ENCODE peak calls at places on chromosomes 6 and 20, in seven cellular contexts. F, D, U, Y, S, Z and W are unnamed samples.

GRCh38 chr20:57651977-57652864 is 32.0 kb upstream of the ZBP1 start:
- DNase-seq in F (no peak), D (peak), U (no peak), Y (peak), S (no peak), Z (no peak), W (peak)

GRCh38 chr6:33860706-33861474 is 57.1 kb upstream of the MLN start:
- DNase-seq in F (no peak), D (no peak), U (no peak), Y (no peak), S (no peak), Z (no peak), W (no peak)

GRCh38 chr6:1378224-1379025 is 11.0 kb upstream of the FOXF2 start:
- DNase-seq in F (no peak), D (no peak), U (no peak), Y (no peak), S (no peak), Z (no peak), W (no peak)

GRCh38 chr6:120564779-120565178 is 769.5 kb downstream of the TBC1D32 start:
- DNase-seq in F (no peak), D (no peak), U (no peak), Y (no peak), S (no peak), Z (no peak), W (no peak)

GRCh38 chr6:47083586-47084047 is 41.5 kb upstream of the ADGRF1 start:
- DNase-seq in F (no peak), D (no peak), U (peak), Y (peak), S (no peak), Z (no peak), W (no peak)

GRCh38 chr6:34924831-34925613 is 36.0 kb downstream of the ANKS1A start:
- DNase-seq in F (no peak), D (no peak), U (no peak), Y (no peak), S (no peak), Z (no peak), W (no peak)

GRCh38 chr6:35231563-35231962 is 17.8 kb downstream of the SCUBE3 start:
- DNase-seq in F (no peak), D (no peak), U (no peak), Y (no peak), S (no peak), Z (no peak), W (no peak)

GRCh38 chr20:53157443-53158408 is 185.6 kb downstream of the TSHZ2 start:
- DNase-seq in F (peak), D (no peak), U (peak), Y (no peak), S (peak), Z (no peak), W (no peak)

GRCh38 chr6:42453649-42454427 is 2.1 kb upstream of the TRERF1 start:
- DNase-seq in F (no peak), D (no peak), U (no peak), Y (peak), S (no peak), Z (no peak), W (no peak)

GRCh38 chr6:74410630-74411029 is 714.6 kb downstream of the CD109 start:
- DNase-seq in F (no peak), D (no peak), U (no peak), Y (no peak), S (no peak), Z (no peak), W (no peak)

GRCh38 chr20:48295445-48295903 is 510.2 kb upstream of the SULF2 start:
- DNase-seq in F (peak), D (no peak), U (peak), Y (no peak), S (no peak), Z (no peak), W (no peak)

GRCh38 chr6:11814116-11814515 is 35.5 kb upstream of the ADTRP start:
- DNase-seq in F (no peak), D (no peak), U (no peak), Y (no peak), S (no peak), Z (no peak), W (no peak)

GRCh38 chr6:32369678-32370077 is 2.0 kb downstream of the TSBP1 start:
- DNase-seq in F (no peak), D (no peak), U (no peak), Y (no peak), S (no peak), Z (no peak), W (no peak)

GRCh38 chr6:73631849-73632248 is 21.9 kb downstream of the SLC17A5 start:
- DNase-seq in F (no peak), D (no peak), U (no peak), Y (no peak), S (no peak), Z (no peak), W (no peak)

GRCh38 chr20:41466836-41467619 is 100.4 kb upstream of the EMILIN3 start:
- DNase-seq in F (no peak), D (no peak), U (no peak), Y (no peak), S (no peak), Z (no peak), W (no peak)

GRCh38 chr6:148999921-149000589 is 253.2 kb downstream of the UST start:
- DNase-seq in F (no peak), D (no peak), U (no peak), Y (no peak), S (no peak), Z (no peak), W (no peak)

GRCh38 chr20:63505723-63506122 is 6.8 kb upstream of the EEF1A2 start:
- DNase-seq in F (no peak), D (no peak), U (no peak), Y (no peak), S (no peak), Z (no peak), W (no peak)

GRCh38 chr20:56465997-56466396 is 2.4 kb upstream of the RTF2 start:
- DNase-seq in F (no peak), D (no peak), U (no peak), Y (no peak), S (no peak), Z (no peak), W (no peak)

GRCh38 chr6:19587238-19587942 is 249.8 kb upstream of the ID4 start:
- DNase-seq in F (no peak), D (no peak), U (no peak), Y (no peak), S (no peak), Z (no peak), W (no peak)

GRCh38 chr6:25371037-25371347 is 91.8 kb downstream of the CARMIL1 start:
- DNase-seq in F (no peak), D (no peak), U (no peak), Y (no peak), S (no peak), Z (no peak), W (no peak)
- TF ChIP-seq TAF1 in F (no peak), D (no peak), U (no peak), Y (no peak), S (no peak), Z (no peak), W (no peak)

DNA sequence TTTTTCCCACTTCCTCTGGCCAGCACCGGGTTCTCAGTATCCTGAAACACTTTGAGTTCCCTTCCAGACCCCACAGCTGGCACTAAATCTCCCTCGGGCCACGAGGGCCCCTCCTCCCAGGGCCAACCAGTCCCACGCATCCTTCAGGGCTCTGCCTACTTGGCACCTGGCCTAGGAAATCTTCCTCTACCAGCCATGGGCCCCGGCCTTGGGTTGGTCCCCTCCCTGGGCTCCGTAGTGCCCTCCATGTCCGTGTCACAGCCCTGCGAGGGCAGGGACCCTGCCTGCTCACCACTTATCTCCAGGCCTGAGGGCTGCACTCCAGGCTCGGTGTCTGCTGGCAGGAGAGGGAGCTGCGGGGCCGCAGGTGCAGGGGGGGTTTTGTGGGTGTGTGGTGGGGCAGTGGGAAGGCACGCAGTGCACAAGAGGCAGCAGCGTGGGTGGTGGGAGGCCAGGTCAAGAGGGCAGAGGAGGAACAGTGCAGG is 48.8 kb upstream of the CDH22 start:
- DNase-seq in F (no peak), D (no peak), U (no peak), Y (peak), S (no peak), Z (no peak), W (no peak)
- TF ChIP-seq TAF1 in F (no peak), D (no peak), U (no peak), Y (no peak), S (no peak), Z (no peak), W (no peak)

DNA sequence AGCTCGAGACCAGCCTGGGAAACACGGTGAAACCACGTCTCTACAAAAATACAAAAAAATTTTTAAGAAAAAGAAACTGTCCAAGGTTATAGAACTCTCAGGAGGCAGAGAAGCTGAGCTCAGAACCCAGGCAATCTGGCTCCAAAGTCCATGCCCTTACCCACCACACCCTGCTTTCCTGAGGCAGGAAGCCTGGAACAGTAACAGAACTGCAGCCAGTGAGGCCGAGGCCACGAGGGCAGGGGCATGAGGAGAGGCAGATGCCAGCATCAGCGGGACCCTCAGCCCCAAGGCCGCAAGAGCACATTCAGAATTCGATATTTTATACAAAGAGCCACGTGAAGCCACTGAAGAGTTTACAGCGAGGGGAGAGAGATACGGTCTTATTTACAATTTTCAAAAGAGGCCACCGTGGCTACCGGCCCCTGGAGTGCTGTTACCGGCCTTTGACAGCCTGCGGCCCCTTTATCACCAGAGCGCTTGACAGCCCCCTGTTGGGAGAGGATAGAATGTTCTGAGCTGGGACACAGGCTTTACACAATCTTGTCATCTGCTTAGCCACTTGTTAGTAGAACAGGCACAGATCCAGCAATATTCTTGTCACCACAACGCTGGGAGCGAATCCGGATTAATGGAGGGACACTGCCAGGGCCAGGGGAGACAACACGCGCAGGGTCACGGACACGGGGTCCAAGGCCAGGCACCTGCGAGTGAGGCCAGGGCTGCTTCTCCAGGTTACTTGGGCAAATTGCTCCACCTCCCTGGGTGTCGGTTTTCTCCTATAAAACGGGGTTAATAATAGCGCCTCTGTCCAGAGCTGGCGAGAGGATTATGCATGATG is 5.6 kb downstream of the SPATA2 start:
- DNase-seq in F (no peak), D (no peak), U (peak), Y (no peak), S (peak), Z (no peak), W (no peak)
- TF ChIP-seq TAF1 in F (no peak), D (no peak), U (no peak), Y (no peak), S (no peak), Z (no peak), W (no peak)

GRCh38 chr20:54291339-54292060 is 83.6 kb downstream of the PFDN4 start:
- DNase-seq in F (no peak), D (no peak), U (no peak), Y (no peak), S (no peak), Z (no peak), W (no peak)

GRCh38 chr20:54292186-54292585 is 84.3 kb downstream of the PFDN4 start:
- DNase-seq in F (no peak), D (no peak), U (no peak), Y (no peak), S (no peak), Z (no peak), W (no peak)

GRCh38 chr20:54295686-54296085 is 87.8 kb downstream of the PFDN4 start:
- DNase-seq in F (no peak), D (no peak), U (no peak), Y (no peak), S (no peak), Z (no peak), W (no peak)

GRCh38 chr20:54294094-54294493 is 86.2 kb downstream of the PFDN4 start:
- DNase-seq in F (no peak), D (no peak), U (no peak), Y (no peak), S (no peak), Z (no peak), W (no peak)

GRCh38 chr20:54293526-54293925 is 85.6 kb downstream of the PFDN4 start:
- DNase-seq in F (no peak), D (no peak), U (no peak), Y (no peak), S (no peak), Z (no peak), W (no peak)
- TF ChIP-seq TAF1 in F (no peak), D (no peak), U (no peak), Y (no peak), S (no peak), Z (no peak), W (no peak)